ENCODE peak calls at places on chromosomes 1 and 21, in seven cellular contexts. One of them, this sample, is unnamed.
A peak's percentile ranks its signal among the peaks of the same experiment; 100 is the strongest.

GRCh38 chr1:1397839-1398523 is 1.2 kb downstream of the CCNL2 start:
- DNase-seq in GM06990: no peak
- DNase-seq in heart left ventricle: no peak
- DNase-seq in left ventricle myocardium inferior: no peak
- DNase-seq in suprapubic skin: no peak
- DNase-seq in NB4: peak; percentile 81
- DNase-seq in upper lobe of left lung: no peak
- DNase-seq in this sample: no peak

GRCh38 chr21:39502631-39503030 is 50.9 kb downstream of the SH3BGR start:
- DNase-seq in GM06990: no peak
- DNase-seq in heart left ventricle: no peak
- DNase-seq in left ventricle myocardium inferior: no peak
- DNase-seq in suprapubic skin: no peak
- DNase-seq in NB4: no peak
- DNase-seq in upper lobe of left lung: no peak
- DNase-seq in this sample: no peak

GRCh38 chr1:247857069-247857985 is at the start of gene TRIM58:
- DNase-seq in GM06990: peak; percentile 18
- DNase-seq in heart left ventricle: no peak
- DNase-seq in left ventricle myocardium inferior: no peak
- DNase-seq in suprapubic skin: peak; percentile 69
- DNase-seq in NB4: peak; percentile 54
- DNase-seq in upper lobe of left lung: peak; percentile 86
- DNase-seq in this sample: peak; percentile 42

GRCh38 chr21:16294128-16294527 is 564.3 kb downstream of the USP25 start:
- DNase-seq in GM06990: no peak
- DNase-seq in heart left ventricle: no peak
- DNase-seq in left ventricle myocardium inferior: no peak
- DNase-seq in suprapubic skin: no peak
- DNase-seq in NB4: no peak
- DNase-seq in upper lobe of left lung: no peak
- DNase-seq in this sample: no peak

GRCh38 chr1:41468082-41468762 is 16.3 kb downstream of the EDN2 start:
- DNase-seq in GM06990: no peak
- DNase-seq in heart left ventricle: peak; percentile 8
- DNase-seq in left ventricle myocardium inferior: no peak
- DNase-seq in suprapubic skin: no peak
- DNase-seq in NB4: no peak
- DNase-seq in upper lobe of left lung: no peak
- DNase-seq in this sample: no peak

GRCh38 chr21:45283019-45283610 is 4.6 kb downstream of the POFUT2 start:
- DNase-seq in GM06990: no peak
- DNase-seq in heart left ventricle: no peak
- DNase-seq in left ventricle myocardium inferior: no peak
- DNase-seq in suprapubic skin: peak; percentile 51
- DNase-seq in NB4: no peak
- DNase-seq in upper lobe of left lung: peak; percentile 60
- DNase-seq in this sample: no peak

GRCh38 chr1:22591576-22591975 is 28.3 kb downstream of the EPHA8 start:
- DNase-seq in GM06990: no peak
- DNase-seq in heart left ventricle: no peak
- DNase-seq in left ventricle myocardium inferior: no peak
- DNase-seq in suprapubic skin: no peak
- DNase-seq in NB4: no peak
- DNase-seq in upper lobe of left lung: no peak
- DNase-seq in this sample: no peak

GRCh38 chr1:193104496-193104905 is 713 bp downstream of the GLRX2 start:
- DNase-seq in GM06990: peak; percentile 48
- DNase-seq in heart left ventricle: peak; percentile 63
- DNase-seq in left ventricle myocardium inferior: peak; percentile 43
- DNase-seq in suprapubic skin: peak; percentile 75
- DNase-seq in NB4: peak; percentile 60
- DNase-seq in upper lobe of left lung: peak; percentile 90
- DNase-seq in this sample: peak; percentile 50

GRCh38 chr1:100461222-100461621 is 76.7 kb upstream of the GPR88 start:
- DNase-seq in GM06990: no peak
- DNase-seq in heart left ventricle: no peak
- DNase-seq in left ventricle myocardium inferior: peak; percentile 30
- DNase-seq in suprapubic skin: no peak
- DNase-seq in NB4: no peak
- DNase-seq in upper lobe of left lung: no peak
- DNase-seq in this sample: no peak

GRCh38 chr1:146031476-146031875 is 9.9 kb upstream of the HJV start:
- DNase-seq in GM06990: no peak
- DNase-seq in heart left ventricle: no peak
- DNase-seq in left ventricle myocardium inferior: no peak
- DNase-seq in suprapubic skin: no peak
- DNase-seq in NB4: no peak
- DNase-seq in upper lobe of left lung: no peak
- DNase-seq in this sample: no peak

GRCh38 chr21:29378814-29379213 is 80.1 kb downstream of the BACH1 start:
- DNase-seq in GM06990: no peak
- DNase-seq in heart left ventricle: no peak
- DNase-seq in left ventricle myocardium inferior: no peak
- DNase-seq in suprapubic skin: no peak
- DNase-seq in NB4: no peak
- DNase-seq in upper lobe of left lung: no peak
- DNase-seq in this sample: no peak

GRCh38 chr1:187001198-187001904 is 172.6 kb downstream of the PLA2G4A start:
- DNase-seq in GM06990: no peak
- DNase-seq in heart left ventricle: no peak
- DNase-seq in left ventricle myocardium inferior: no peak
- DNase-seq in suprapubic skin: no peak
- DNase-seq in NB4: peak; percentile 8
- DNase-seq in upper lobe of left lung: no peak
- DNase-seq in this sample: no peak

GRCh38 chr1:230157409-230158390 is 90.7 kb downstream of the GALNT2 start:
- DNase-seq in GM06990: no peak
- DNase-seq in heart left ventricle: no peak
- DNase-seq in left ventricle myocardium inferior: no peak
- DNase-seq in suprapubic skin: peak; percentile 47
- DNase-seq in NB4: no peak
- DNase-seq in upper lobe of left lung: no peak
- DNase-seq in this sample: no peak

GRCh38 chr1:119711804-119712341 is at the start of gene PHGDH:
- DNase-seq in GM06990: peak; percentile 57
- DNase-seq in heart left ventricle: peak; percentile 66
- DNase-seq in left ventricle myocardium inferior: peak; percentile 62
- DNase-seq in suprapubic skin: peak; percentile 77
- DNase-seq in NB4: peak; percentile 91
- DNase-seq in upper lobe of left lung: no peak
- DNase-seq in this sample: peak; percentile 85

GRCh38 chr1:40133122-40133665 is 28.0 kb upstream of the RLF start:
- DNase-seq in GM06990: no peak
- DNase-seq in heart left ventricle: no peak
- DNase-seq in left ventricle myocardium inferior: no peak
- DNase-seq in suprapubic skin: no peak
- DNase-seq in NB4: no peak
- DNase-seq in upper lobe of left lung: peak; percentile 41
- DNase-seq in this sample: no peak

GRCh38 chr1:192826791-192827477 is 18.1 kb downstream of the RGS2 start:
- DNase-seq in GM06990: no peak
- DNase-seq in heart left ventricle: no peak
- DNase-seq in left ventricle myocardium inferior: no peak
- DNase-seq in suprapubic skin: no peak
- DNase-seq in NB4: no peak
- DNase-seq in upper lobe of left lung: no peak
- DNase-seq in this sample: no peak

GRCh38 chr1:41474490-41475271 is 9.8 kb downstream of the EDN2 start:
- DNase-seq in GM06990: no peak
- DNase-seq in heart left ventricle: peak; percentile 54
- DNase-seq in left ventricle myocardium inferior: no peak
- DNase-seq in suprapubic skin: peak; percentile 63
- DNase-seq in NB4: no peak
- DNase-seq in upper lobe of left lung: peak; percentile 85
- DNase-seq in this sample: no peak

GRCh38 chr1:9655127-9655723 is 3.7 kb downstream of the PIK3CD start:
- DNase-seq in GM06990: peak; percentile 56
- DNase-seq in heart left ventricle: no peak
- DNase-seq in left ventricle myocardium inferior: no peak
- DNase-seq in suprapubic skin: no peak
- DNase-seq in NB4: peak; percentile 85
- DNase-seq in upper lobe of left lung: no peak
- DNase-seq in this sample: peak; percentile 61

GRCh38 chr21:45644041-45644906 is 749 bp downstream of the PCBP3 start:
- DNase-seq in GM06990: no peak
- DNase-seq in heart left ventricle: no peak
- DNase-seq in left ventricle myocardium inferior: no peak
- DNase-seq in suprapubic skin: no peak
- DNase-seq in NB4: peak; percentile 54
- DNase-seq in upper lobe of left lung: peak; percentile 92
- DNase-seq in this sample: peak; percentile 45

GRCh38 chr1:20430355-20431290 is 55.4 kb downstream of the CAMK2N1 start:
- DNase-seq in GM06990: no peak
- DNase-seq in heart left ventricle: no peak
- DNase-seq in left ventricle myocardium inferior: no peak
- DNase-seq in suprapubic skin: no peak
- DNase-seq in NB4: peak; percentile 37
- DNase-seq in upper lobe of left lung: peak; percentile 51
- DNase-seq in this sample: peak; percentile 55

GRCh38 chr1:23123528-23123927 is 45.1 kb downstream of the LUZP1 start:
- DNase-seq in GM06990: no peak
- DNase-seq in heart left ventricle: no peak
- DNase-seq in left ventricle myocardium inferior: no peak
- DNase-seq in suprapubic skin: no peak
- DNase-seq in NB4: no peak
- DNase-seq in upper lobe of left lung: no peak
- DNase-seq in this sample: no peak

GRCh38 chr1:54594463-54594862 is 28.9 kb downstream of the FAM151A start:
- DNase-seq in GM06990: no peak
- DNase-seq in heart left ventricle: no peak
- DNase-seq in left ventricle myocardium inferior: no peak
- DNase-seq in suprapubic skin: no peak
- DNase-seq in NB4: no peak
- DNase-seq in upper lobe of left lung: no peak
- DNase-seq in this sample: no peak

GRCh38 chr1:153922076-153922837 is 515 bp downstream of the GATAD2B start:
- DNase-seq in GM06990: no peak
- DNase-seq in heart left ventricle: peak; percentile 53
- DNase-seq in left ventricle myocardium inferior: peak; percentile 43
- DNase-seq in suprapubic skin: peak; percentile 82
- DNase-seq in NB4: peak; percentile 83
- DNase-seq in upper lobe of left lung: no peak
- DNase-seq in this sample: no peak

GRCh38 chr21:37642493-37642892 is 273.8 kb downstream of the KCNJ6 start:
- DNase-seq in GM06990: no peak
- DNase-seq in heart left ventricle: no peak
- DNase-seq in left ventricle myocardium inferior: no peak
- DNase-seq in suprapubic skin: no peak
- DNase-seq in NB4: peak; percentile 51
- DNase-seq in upper lobe of left lung: no peak
- DNase-seq in this sample: peak; percentile 45
- TF ChIP-seq CTCF in GM06990: peak; percentile 59
- TF ChIP-seq CTCF in heart left ventricle: no peak
- TF ChIP-seq CTCF in left ventricle myocardium inferior: peak; percentile 36
- TF ChIP-seq CTCF in suprapubic skin: no peak
- TF ChIP-seq CTCF in NB4: peak; percentile 33
- TF ChIP-seq CTCF in upper lobe of left lung: peak; percentile 29
- TF ChIP-seq CTCF in this sample: peak; percentile 34

DNA sequence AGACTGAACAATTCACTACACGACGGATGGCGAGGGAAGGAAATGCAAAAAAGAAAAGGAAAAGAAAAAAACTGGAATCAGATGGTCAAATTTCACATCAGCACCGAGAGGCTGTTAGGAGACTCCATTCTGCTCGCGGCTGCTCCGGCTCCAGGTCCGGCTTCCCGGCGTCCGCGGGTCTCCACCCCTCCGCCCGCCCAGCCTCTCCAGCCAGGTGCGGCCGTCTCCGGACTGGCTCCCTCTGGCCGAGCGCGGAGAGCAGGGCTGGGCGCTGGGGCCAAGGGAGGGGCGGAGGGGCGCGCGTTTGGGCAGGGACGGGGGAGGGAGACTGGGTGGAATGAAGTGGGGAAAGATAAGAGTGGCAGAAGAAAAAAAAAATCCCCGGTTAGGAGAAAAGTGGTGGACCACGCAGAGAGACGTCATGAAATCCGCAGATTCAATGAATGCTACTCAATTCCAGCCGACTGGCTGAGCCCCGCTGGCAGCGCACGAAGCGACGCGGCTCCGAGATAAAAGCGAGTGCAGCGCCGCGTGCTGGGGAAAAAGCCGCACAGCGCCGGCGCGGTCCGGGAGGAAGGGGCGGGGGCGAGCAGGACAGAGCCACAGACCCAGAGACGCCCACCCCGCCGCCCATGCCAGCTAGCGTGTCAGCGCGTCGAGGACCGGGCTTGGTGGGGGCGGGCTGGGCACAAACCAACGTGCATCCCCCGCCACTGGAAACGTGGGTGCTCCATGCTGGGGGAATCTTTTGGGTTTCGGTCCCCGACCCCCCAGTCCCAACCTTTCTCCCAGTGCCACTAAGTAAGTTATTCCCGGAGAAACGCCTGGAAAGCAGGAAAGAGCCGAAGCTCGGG is at the start of gene KCNJ6:
- DNase-seq in GM06990: no peak
- DNase-seq in heart left ventricle: peak; percentile 40
- DNase-seq in left ventricle myocardium inferior: no peak
- DNase-seq in suprapubic skin: no peak
- DNase-seq in NB4: peak; percentile 6
- DNase-seq in upper lobe of left lung: peak; percentile 89
- DNase-seq in this sample: no peak
- TF ChIP-seq CTCF in GM06990: no peak
- TF ChIP-seq CTCF in heart left ventricle: peak; percentile 48
- TF ChIP-seq CTCF in left ventricle myocardium inferior: peak; percentile 64
- TF ChIP-seq CTCF in suprapubic skin: no peak
- TF ChIP-seq CTCF in NB4: peak; percentile 17
- TF ChIP-seq CTCF in upper lobe of left lung: peak; percentile 57
- TF ChIP-seq CTCF in this sample: peak; percentile 8

DNA sequence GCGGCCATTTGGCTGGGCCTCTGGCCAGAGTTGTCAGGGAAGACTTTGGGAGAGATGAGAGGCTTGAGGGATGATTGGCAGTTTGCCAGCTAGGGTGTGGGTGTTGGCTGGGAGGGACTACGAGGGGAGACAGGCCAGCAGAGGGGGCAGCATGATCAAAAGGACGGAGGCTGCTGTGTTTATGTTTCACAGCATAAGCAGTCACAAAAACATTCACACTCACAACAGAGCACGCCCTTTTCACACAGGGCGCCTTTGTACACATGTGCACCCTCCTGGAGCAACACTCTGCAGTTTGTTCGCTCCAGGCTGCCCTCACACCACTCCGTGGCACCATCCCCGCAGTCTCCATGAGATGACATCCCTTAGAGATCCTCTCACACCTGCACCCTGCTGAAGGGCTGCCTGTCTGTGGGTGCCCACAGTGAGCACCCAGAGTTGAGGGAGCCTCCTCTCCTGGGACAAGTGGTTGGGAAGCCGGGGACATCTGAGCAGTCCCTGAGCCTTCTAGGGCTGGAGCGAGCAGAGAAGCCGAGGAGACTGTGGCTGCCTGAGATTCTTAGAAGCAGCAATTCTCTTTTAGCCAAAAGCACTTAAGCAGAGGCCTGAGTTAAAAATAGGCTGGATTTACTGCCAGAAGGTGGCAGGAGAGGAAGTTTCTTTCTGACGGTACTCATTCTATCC is 15.4 kb downstream of the EFNA3 start:
- DNase-seq in GM06990: no peak
- DNase-seq in heart left ventricle: no peak
- DNase-seq in left ventricle myocardium inferior: no peak
- DNase-seq in suprapubic skin: no peak
- DNase-seq in NB4: peak; percentile 54
- DNase-seq in upper lobe of left lung: no peak
- DNase-seq in this sample: no peak
- TF ChIP-seq CTCF in GM06990: peak; percentile 28
- TF ChIP-seq CTCF in heart left ventricle: peak; percentile 42
- TF ChIP-seq CTCF in left ventricle myocardium inferior: peak; percentile 56
- TF ChIP-seq CTCF in suprapubic skin: no peak
- TF ChIP-seq CTCF in NB4: peak; percentile 47
- TF ChIP-seq CTCF in upper lobe of left lung: peak; percentile 48
- TF ChIP-seq CTCF in this sample: no peak

GRCh38 chr1:228457396-228458176 is 29.6 kb upstream of the RNF187 start:
- DNase-seq in GM06990: peak; percentile 94
- DNase-seq in heart left ventricle: peak; percentile 87
- DNase-seq in left ventricle myocardium inferior: peak; percentile 85
- DNase-seq in suprapubic skin: peak; percentile 91
- DNase-seq in NB4: no peak
- DNase-seq in upper lobe of left lung: peak; percentile 94
- DNase-seq in this sample: peak; percentile 89
- TF ChIP-seq CTCF in GM06990: peak; percentile 37
- TF ChIP-seq CTCF in heart left ventricle: peak; percentile 38
- TF ChIP-seq CTCF in left ventricle myocardium inferior: peak; percentile 53
- TF ChIP-seq CTCF in suprapubic skin: no peak
- TF ChIP-seq CTCF in NB4: no peak
- TF ChIP-seq CTCF in upper lobe of left lung: peak; percentile 51
- TF ChIP-seq CTCF in this sample: no peak

This sample was measured in GM20000.